ENCODE peak calls at places on chromosome 18, in five cellular contexts. O is psoas muscle, E is uterus, L is GM06990, U is cardiac fibroblast. I is an unnamed sample.

GRCh38 chr18:8780227-8780626 is 74.9 kb downstream of the MTCL1 start:
- DNase-seq in L (no peak), E (no peak), U (no peak), O (no peak), I (no peak)

GRCh38 chr18:2134364-2134763 is 436.9 kb downstream of the METTL4 start:
- DNase-seq in U (no peak), O (no peak), L (no peak), E (no peak), I (no peak)

GRCh38 chr18:48679236-48679635 is 140.4 kb downstream of the CTIF start:
- DNase-seq in L (no peak), E (no peak), U (no peak), O (no peak), I (no peak)

GRCh38 chr18:53644799-53645471 is 579.5 kb downstream of the MBD2 start:
- DNase-seq in E (no peak), U (no peak), L (no peak), O (no peak), I (no peak)

GRCh38 chr18:48475635-48476549 is 62.9 kb upstream of the CTIF start:
- DNase-seq in O (no peak), L (no peak), E (peak; percentile 44), U (peak; percentile 89), I (peak; percentile 38)

GRCh38 chr18:11995445-11996189 is 14.3 kb downstream of the IMPA2 start:
- DNase-seq in U (peak; percentile 84), L (no peak), O (peak; percentile 73), E (peak; percentile 68), I (no peak)

GRCh38 chr18:45058076-45058475 is 377.4 kb downstream of the SETBP1 start:
- DNase-seq in E (no peak), U (no peak), L (no peak), O (no peak), I (no peak)

GRCh38 chr18:12990662-12990976 is 543 bp upstream of the CEP192 start:
- DNase-seq in U (no peak), L (no peak), E (no peak), O (no peak), I (peak; percentile 23)

GRCh38 chr18:61502472-61502871 is 169.2 kb downstream of the CDH20 start:
- DNase-seq in L (no peak), U (peak; percentile 80), E (peak; percentile 22), O (no peak), I (peak; percentile 22)

GRCh38 chr18:70205421-70206397 is at the start of gene RTTN:
- DNase-seq in U (peak; percentile 97), L (peak; percentile 98), E (peak; percentile 93), O (peak; percentile 94), I (peak; percentile 87)

GRCh38 chr18:44502790-44503189 is 177.9 kb upstream of the SETBP1 start:
- DNase-seq in U (no peak), L (no peak), O (no peak), E (no peak), I (no peak)

GRCh38 chr18:59275406-59275949 is 2.2 kb upstream of the RAX start:
- DNase-seq in U (no peak), E (no peak), O (no peak), L (no peak), I (no peak)

GRCh38 chr18:70907673-70908072 is 618.8 kb downstream of the SOCS6 start:
- DNase-seq in U (peak; percentile 15), L (no peak), O (no peak), E (no peak), I (peak; percentile 2)

GRCh38 chr18:13888317-13888716 is 27.0 kb downstream of the MC2R start:
- DNase-seq in L (no peak), E (no peak), O (no peak), U (no peak), I (no peak)

GRCh38 chr18:42706029-42706608 is 409.4 kb downstream of the RIT2 start:
- DNase-seq in E (no peak), L (no peak), U (no peak), O (no peak), I (no peak)

GRCh38 chr18:46262856-46263255 is 158.7 kb downstream of the HAUS1 start:
- DNase-seq in E (no peak), O (no peak), L (no peak), U (no peak), I (no peak)

DNA sequence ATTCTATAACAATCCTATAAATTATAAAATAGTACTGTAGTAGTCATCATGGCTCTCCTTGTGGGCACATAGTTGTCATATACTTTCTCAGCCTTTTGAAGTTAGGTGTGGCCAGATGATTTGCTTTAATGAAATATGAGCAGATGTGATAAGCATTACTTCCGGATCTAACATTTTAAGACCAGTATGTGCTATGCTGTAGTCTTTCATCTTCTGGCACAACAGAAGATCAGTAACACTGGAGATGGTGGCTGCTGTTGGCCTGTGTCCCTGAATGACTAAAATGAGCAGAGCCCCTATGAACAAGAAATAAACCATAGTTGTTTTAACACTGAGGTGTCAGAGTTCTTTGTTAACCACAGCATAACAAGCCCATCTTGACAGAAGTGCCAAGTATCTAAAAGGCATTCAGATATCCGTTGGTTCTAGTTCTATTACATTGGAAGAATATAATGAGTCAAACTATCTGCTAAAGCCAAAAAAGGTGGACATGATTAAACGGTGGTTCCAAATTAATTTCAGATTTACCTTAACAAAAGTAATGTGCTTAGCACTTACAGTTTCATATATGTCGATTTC is 6.3 kb downstream of the MEX3C start:
- DNase-seq in U (no peak), O (no peak), E (no peak), L (no peak), I (no peak)
- H3K4me3 ChIP-seq in U (no peak overlapping the region), O (no peak overlapping the region), E (no peak overlapping the region), L (no peak overlapping the region), I (no peak overlapping the region)

GRCh38 chr18:39942702-39943101 is 2012.3 kb upstream of the PIK3C3 start:
- DNase-seq in O (no peak), E (no peak), L (no peak), U (no peak), I (no peak)

GRCh38 chr18:39945076-39945475 is 2010.0 kb upstream of the PIK3C3 start:
- DNase-seq in E (no peak), L (no peak), O (no peak), U (no peak), I (no peak)

GRCh38 chr18:39935598-39935997 is 2019.4 kb upstream of the PIK3C3 start:
- DNase-seq in E (no peak), L (no peak), U (no peak), O (no peak), I (no peak)

GRCh38 chr18:39938678-39939077 is 2016.4 kb upstream of the PIK3C3 start:
- DNase-seq in U (no peak), O (no peak), L (no peak), E (no peak), I (no peak)

DNA sequence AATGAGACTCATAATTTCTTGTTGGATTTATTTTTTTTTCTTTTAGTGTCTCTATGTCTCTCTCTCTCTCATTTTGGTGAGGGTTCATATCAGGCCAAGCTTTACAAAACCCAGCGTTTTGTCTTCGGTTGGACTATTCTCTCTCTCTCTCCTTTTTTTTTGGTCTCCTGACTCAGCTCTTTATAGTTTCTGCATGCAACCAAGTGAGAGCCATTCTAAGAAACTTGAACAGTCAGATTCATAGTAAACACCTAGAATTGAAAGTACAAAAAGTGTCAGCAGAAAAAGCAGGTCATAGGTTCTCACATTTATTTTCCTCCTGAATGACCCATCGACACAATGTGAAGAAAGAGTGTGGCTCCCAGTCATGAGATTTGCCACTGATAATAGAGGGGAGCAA is 2015.8 kb upstream of the PIK3C3 start:
- DNase-seq in U (no peak), O (no peak), L (no peak), E (no peak), I (no peak)
- TF ChIP-seq CTCF in U (no peak), O (no peak), L (no peak), E (no peak), I (no peak)

GRCh38 chr18:79395761-79396404 is at the start of gene NFATC1:
- DNase-seq in O (peak; percentile 78), E (peak; percentile 89), L (no peak), U (peak; percentile 76), I (no peak)

GRCh38 chr18:79394438-79395307 is 1.1 kb upstream of the NFATC1 start:
- DNase-seq in U (peak; percentile 70), O (no peak), L (no peak), E (peak; percentile 74), I (no peak)

GRCh38 chr18:79393626-79394401 is 1.9 kb upstream of the NFATC1 start:
- DNase-seq in U (peak; percentile 89), E (peak; percentile 96), L (no peak), O (peak; percentile 93), I (peak; percentile 70)

GRCh38 chr18:79396431-79397287 is 929 bp downstream of the NFATC1 start:
- DNase-seq in O (peak; percentile 66), U (peak; percentile 52), L (no peak), E (peak; percentile 64), I (no peak)

DNA sequence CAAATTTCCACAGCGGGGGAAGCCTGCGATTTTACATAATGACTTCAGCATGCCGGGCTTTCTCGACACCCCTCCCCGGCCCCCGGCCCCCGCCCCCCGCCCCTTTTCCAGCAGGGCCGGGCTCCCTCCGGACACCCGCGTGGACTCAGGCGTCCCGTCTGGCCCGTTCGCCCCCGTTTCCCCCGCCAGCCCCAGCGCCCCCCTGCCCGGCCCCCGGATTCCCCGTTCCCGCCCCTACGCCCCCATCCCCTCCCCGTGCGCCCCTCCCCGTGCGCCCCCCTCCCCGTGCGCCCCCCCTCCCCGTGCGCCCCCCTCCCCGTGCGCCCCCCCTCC is 456 bp upstream of the NFATC1 start:
- DNase-seq in E (no peak), O (no peak), U (no peak), L (no peak), I (no peak)
- H3K4me3 ChIP-seq in E (peak overlapping the region; percentile 24), O (peak overlapping the region; percentile 66), U (no peak overlapping the region), L (no peak overlapping the region), I (no peak overlapping the region)

GRCh38 chr18:1002653-1003178 is 98.0 kb downstream of the ADCYAP1 start:
- DNase-seq in L (no peak), E (no peak), U (peak; percentile 53), O (no peak), I (no peak)

GRCh38 chr18:995641-996040 is 91.0 kb downstream of the ADCYAP1 start:
- DNase-seq in L (no peak), O (no peak), U (peak; percentile 93), E (no peak), I (no peak)

GRCh38 chr18:997499-997898 is 92.8 kb downstream of the ADCYAP1 start:
- DNase-seq in O (no peak), L (no peak), U (no peak), E (no peak), I (no peak)

GRCh38 chr18:1003499-1003898 is 98.8 kb downstream of the ADCYAP1 start:
- DNase-seq in L (no peak), E (no peak), U (no peak), O (no peak), I (no peak)

DNA sequence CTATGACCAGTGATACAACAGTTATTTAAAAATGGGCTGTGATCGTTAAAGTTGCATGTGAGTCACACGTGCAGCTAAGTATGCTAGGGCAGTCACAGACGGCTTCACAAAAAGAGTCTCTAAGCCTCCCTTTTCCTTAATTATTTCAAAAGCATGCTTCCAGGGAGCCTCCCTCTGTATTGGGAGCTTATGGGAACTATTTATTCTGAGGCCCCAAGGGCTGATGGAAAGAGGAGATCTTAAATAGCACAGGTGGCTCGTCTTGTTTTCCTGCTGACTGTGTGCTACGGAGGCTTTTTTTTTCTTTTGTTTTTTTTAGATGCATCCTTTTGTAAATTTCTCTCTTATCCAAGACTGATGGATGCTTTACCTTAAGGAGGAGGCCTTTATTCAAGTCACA is 94.3 kb downstream of the ADCYAP1 start:
- DNase-seq in L (no peak), O (no peak), U (no peak), E (no peak), I (no peak)
- TF ChIP-seq CTCF in L (no peak), O (no peak), U (no peak), E (no peak), I (no peak)

I was measured in retinal pigment epithelial cell.